ENCODE peak calls at places on chromosome 12, in eight cellular contexts. U is sigmoid colon, O is left lung, Y is AG04449, T is right atrium auricular region, H is choroid plexus epithelial cell, I is transverse colon, L is WERI-Rb-1. A is an unnamed sample.
A peak's percentile ranks its signal among the peaks of the same experiment; 100 is the strongest.

GRCh38 chr12:6956332-6956727 is 5.2 kb downstream of the PTPN6 start:
- DNase-seq in Y (no peak), H (no peak), U (peak; percentile 64), O (no peak), T (no peak), L (no peak), I (no peak), A (no peak)

GRCh38 chr12:50647479-50647878 is 116.4 kb upstream of the ATF1 start:
- DNase-seq in L (no peak), O (no peak), I (no peak), Y (no peak), H (no peak), T (no peak), U (no peak), A (no peak)

GRCh38 chr12:62966990-62967506 is 32.1 kb upstream of the PPM1H start:
- DNase-seq in H (no peak), T (no peak), L (no peak), I (no peak), O (no peak), U (no peak), Y (no peak), A (no peak)

GRCh38 chr12:21637985-21638891 is 19.4 kb downstream of the LDHB start:
- DNase-seq in Y (no peak), L (no peak), I (no peak), T (no peak), H (peak; percentile 89), O (no peak), U (no peak), A (no peak)

GRCh38 chr12:2503036-2503435 is 291.7 kb upstream of the FKBP4 start:
- DNase-seq in I (no peak), Y (no peak), U (no peak), H (no peak), L (no peak), O (no peak), T (no peak), A (no peak)

GRCh38 chr12:49960474-49961110 is 1.1 kb upstream of the AQP5 start:
- DNase-seq in U (no peak), I (no peak), L (no peak), H (no peak), Y (no peak), O (no peak), T (no peak), A (no peak)

GRCh38 chr12:52139579-52140062 is 52.2 kb downstream of the KRT80 start:
- DNase-seq in I (peak; percentile 56), Y (no peak), U (no peak), H (no peak), O (no peak), T (no peak), L (peak; percentile 58), A (no peak)

GRCh38 chr12:51379571-51379970 is 11.6 kb downstream of the GALNT6 start:
- DNase-seq in Y (no peak), H (no peak), L (no peak), U (no peak), T (no peak), O (no peak), I (no peak), A (no peak)

GRCh38 chr12:78455991-78456390 is 408.6 kb upstream of the SYT1 start:
- DNase-seq in U (no peak), T (no peak), Y (no peak), O (no peak), H (no peak), L (no peak), I (no peak), A (no peak)

GRCh38 chr12:3107954-3108353 is 30.8 kb downstream of the TSPAN9 start:
- DNase-seq in L (no peak), I (no peak), O (no peak), T (no peak), U (no peak), Y (no peak), H (peak; percentile 37), A (no peak)

GRCh38 chr12:68943848-68944247 is 10.9 kb upstream of the CPM start:
- DNase-seq in L (no peak), U (no peak), I (no peak), H (no peak), T (no peak), Y (no peak), O (no peak), A (no peak)

GRCh38 chr12:26823391-26823790 is 9.6 kb downstream of the ITPR2 start:
- DNase-seq in I (no peak), L (no peak), Y (no peak), O (no peak), U (no peak), H (peak; percentile 59), T (no peak), A (no peak)

GRCh38 chr12:132496270-132496669 is 6.3 kb downstream of the FBRSL1 start:
- DNase-seq in Y (no peak), H (no peak), T (no peak), U (no peak), L (no peak), I (no peak), O (no peak), A (no peak)

GRCh38 chr12:52063986-52064649 is 5.7 kb upstream of the ATG101 start:
- DNase-seq in T (peak; percentile 96), U (peak; percentile 90), L (no peak), I (peak; percentile 39), O (no peak), H (peak; percentile 88), Y (no peak), A (no peak)

GRCh38 chr12:124732275-124733075 is 131.2 kb downstream of the SCARB1 start:
- DNase-seq in L (no peak), Y (no peak), I (no peak), U (no peak), O (peak; percentile 31), H (peak; percentile 75), T (no peak), A (no peak)

GRCh38 chr12:31896514-31897039 is 62.6 kb upstream of the RESF1 start:
- DNase-seq in O (no peak), U (no peak), H (peak; percentile 99), L (no peak), I (peak; percentile 73), T (no peak), Y (no peak), A (no peak)

GRCh38 chr12:109716512-109717389 is 3.1 kb downstream of the FAM222A start:
- DNase-seq in Y (no peak), U (peak; percentile 92), O (no peak), H (no peak), I (peak; percentile 48), T (peak; percentile 64), L (no peak), A (no peak)

GRCh38 chr12:123671876-123672275 is 963 bp downstream of the TCTN2 start:
- DNase-seq in T (no peak), H (peak; percentile 52), Y (no peak), I (no peak), O (no peak), U (no peak), L (no peak), A (peak; percentile 53)
- H3K4me3 ChIP-seq in T (no peak overlapping the region), H (peak overlapping the region; percentile 73), Y (peak overlapping the region; percentile 83), I (peak overlapping the region; percentile 66), O (peak overlapping the region; percentile 89), U (peak overlapping the region; percentile 95), L (peak overlapping the region; percentile 82), A (peak overlapping the region; percentile 73)

GRCh38 chr12:67649165-67650126 is 901 bp downstream of the DYRK2 start:
- DNase-seq in U (peak; percentile 74), O (peak; percentile 86), Y (no peak), L (peak; percentile 26), I (peak; percentile 57), H (no peak), T (no peak), A (no peak)

GRCh38 chr12:67646775-67647174 is 1.8 kb upstream of the DYRK2 start:
- DNase-seq in L (no peak), H (no peak), I (no peak), O (no peak), U (no peak), Y (no peak), T (no peak), A (no peak)

GRCh38 chr12:67648306-67649164 is at the start of gene DYRK2:
- DNase-seq in O (peak; percentile 90), H (peak; percentile 83), L (peak; percentile 81), T (peak; percentile 78), Y (no peak), U (peak; percentile 90), I (peak; percentile 85), A (no peak)

GRCh38 chr12:67647251-67647546 is 1.3 kb upstream of the DYRK2 start:
- DNase-seq in T (no peak), O (no peak), Y (no peak), H (no peak), L (no peak), U (no peak), I (no peak), A (no peak)

GRCh38 chr12:67647547-67648305 is 819 bp upstream of the DYRK2 start:
- DNase-seq in O (peak; percentile 85), H (peak; percentile 92), U (peak; percentile 93), T (peak; percentile 91), Y (peak; percentile 56), I (peak; percentile 87), L (peak; percentile 86), A (peak; percentile 66)
- TF ChIP-seq CTCF in O (peak; percentile 19), H (peak; percentile 54), U (peak; percentile 42), T (peak; percentile 0), Y (peak; percentile 50), I (peak; percentile 78), L (peak; percentile 39), A (peak; percentile 45)

GRCh38 chr12:9786726-9787339 is 26.1 kb upstream of the CD69 start:
- DNase-seq in O (no peak), U (no peak), T (no peak), Y (no peak), I (no peak), H (peak; percentile 66), L (no peak), A (no peak)
- H3K4me3 ChIP-seq in O (no peak overlapping the region), U (no peak overlapping the region), T (no peak overlapping the region), Y (no peak overlapping the region), I (no peak overlapping the region), H (no peak overlapping the region), L (no peak overlapping the region), A (no peak overlapping the region)

GRCh38 chr12:130041983-130042812 is 120.1 kb upstream of the FZD10 start:
- DNase-seq in U (no peak), O (peak; percentile 80), L (peak; percentile 78), I (peak; percentile 17), H (no peak), Y (no peak), T (no peak), A (no peak)
- TF ChIP-seq CTCF in U (peak; percentile 68), O (peak; percentile 83), L (peak; percentile 94), I (peak; percentile 56), H (peak; percentile 23), Y (no peak), T (peak; percentile 64), A (no peak)

A was measured in astrocyte of the cerebellum.